ENCODE peak calls at places on chromosome 9, in ten cellular contexts. H, W, I, A, E, T, C, U, P and Z are unnamed samples.

GRCh38 chr9:132977626-132978450 is 656 bp upstream of the GFI1B start:
- DNase-seq in P (peak), I (peak), U (peak), A (peak), H (peak), T (peak), E (peak), W (peak), C (peak), Z (no peak)

GRCh38 chr9:27019589-27019988 is 14.1 kb upstream of the LRRC19 start:
- DNase-seq in U (no peak), W (peak), I (no peak), H (no peak), E (peak), A (no peak), T (no peak), P (no peak), C (no peak), Z (no peak)

GRCh38 chr9:87465791-87466190 is 31.9 kb upstream of the DAPK1 start:
- DNase-seq in T (no peak), W (no peak), P (no peak), C (no peak), I (no peak), A (no peak), E (no peak), H (no peak), U (no peak), Z (no peak)

GRCh38 chr9:135015565-135015964 is 71.9 kb upstream of the OLFM1 start:
- DNase-seq in P (no peak), U (no peak), E (no peak), H (no peak), A (no peak), C (no peak), I (no peak), T (no peak), W (no peak), Z (no peak)

GRCh38 chr9:6715755-6716643 is 41.8 kb upstream of the KDM4C start:
- DNase-seq in U (peak), E (no peak), T (peak), W (peak), P (no peak), C (peak), H (peak), A (peak), I (peak), Z (peak)

GRCh38 chr9:77896269-77897245 is 135.1 kb downstream of the GNAQ start:
- DNase-seq in U (no peak), H (no peak), E (no peak), A (no peak), W (no peak), C (no peak), P (no peak), I (no peak), T (no peak), Z (no peak)

GRCh38 chr9:35771943-35772342 is 17.9 kb upstream of the MSMP start:
- DNase-seq in I (no peak), T (no peak), U (no peak), H (no peak), E (no peak), C (no peak), A (no peak), W (no peak), P (no peak), Z (no peak)

GRCh38 chr9:114341991-114342390 is 12.3 kb downstream of the ORM2 start:
- DNase-seq in E (no peak), T (no peak), U (no peak), C (no peak), A (no peak), H (no peak), I (no peak), W (no peak), P (no peak), Z (no peak)

GRCh38 chr9:124420991-124421543 is 5.8 kb upstream of the PSMB7 start:
- DNase-seq in T (no peak), C (no peak), E (no peak), A (no peak), U (no peak), H (no peak), I (no peak), W (no peak), P (no peak), Z (no peak)

GRCh38 chr9:114218264-114219120 is 63.2 kb downstream of the COL27A1 start:
- DNase-seq in H (no peak), W (peak), I (no peak), A (no peak), T (no peak), U (no peak), C (no peak), P (no peak), E (no peak), Z (no peak)

GRCh38 chr9:113215142-113215541 is 5.9 kb downstream of the FKBP15 start:
- DNase-seq in I (no peak), P (no peak), E (peak), H (no peak), W (peak), C (no peak), U (no peak), A (no peak), T (no peak), Z (no peak)

GRCh38 chr9:32378993-32379729 is 5.3 kb upstream of the ACO1 start:
- DNase-seq in C (peak), E (peak), U (peak), W (peak), H (peak), I (no peak), T (peak), P (peak), A (no peak), Z (no peak)

GRCh38 chr9:3894764-3895163 is 369.0 kb upstream of the RFX3 start:
- DNase-seq in P (no peak), H (no peak), E (no peak), U (no peak), A (no peak), T (no peak), I (no peak), C (no peak), W (peak), Z (no peak)

GRCh38 chr9:36847781-36848673 is 186.0 kb downstream of the PAX5 start:
- DNase-seq in H (no peak), I (peak), E (no peak), A (no peak), T (no peak), C (no peak), P (no peak), W (no peak), U (no peak), Z (no peak)

GRCh38 chr9:68502279-68502678 is 38.4 kb downstream of the TMEM252 start:
- DNase-seq in U (no peak), A (no peak), I (no peak), W (no peak), E (no peak), H (no peak), P (no peak), T (no peak), C (no peak), Z (no peak)

GRCh38 chr9:114389612-114390368 is 2.0 kb upstream of the AKNA start:
- DNase-seq in P (no peak), T (no peak), A (no peak), U (no peak), I (no peak), W (no peak), H (no peak), C (no peak), E (no peak), Z (no peak)

GRCh38 chr9:27126682-27127081 is 17.7 kb downstream of the TEK start:
- DNase-seq in P (no peak), T (no peak), A (no peak), C (no peak), E (no peak), W (no peak), U (no peak), H (no peak), I (no peak), Z (no peak)

GRCh38 chr9:5949103-5949699 is 58.5 kb downstream of the MLANA start:
- DNase-seq in T (peak), A (no peak), H (no peak), W (peak), I (no peak), C (no peak), U (no peak), E (peak), P (no peak), Z (no peak)

GRCh38 chr9:87884578-87885459 is 2.1 kb downstream of the SPATA31E1 start:
- DNase-seq in H (no peak), E (no peak), T (no peak), U (no peak), P (no peak), W (no peak), A (no peak), C (no peak), I (no peak), Z (no peak)

GRCh38 chr9:116574027-116574679 is 113.0 kb upstream of the TRIM32 start:
- DNase-seq in T (no peak), I (no peak), A (no peak), W (no peak), H (no peak), C (no peak), E (no peak), P (no peak), U (no peak), Z (no peak)

GRCh38 chr9:136851941-136852663 is at the start of gene MAMDC4:
- DNase-seq in T (no peak), W (no peak), P (no peak), H (no peak), I (no peak), E (no peak), U (no peak), C (no peak), A (no peak), Z (no peak)

GRCh38 chr9:79057576-79057975 is 514.2 kb upstream of the TLE4 start:
- DNase-seq in P (no peak), W (no peak), I (no peak), E (no peak), H (no peak), U (no peak), T (no peak), C (no peak), A (no peak), Z (no peak)

GRCh38 chr9:133331221-133331620 is 4.8 kb downstream of the SURF6 start:
- DNase-seq in A (peak), U (no peak), I (peak), E (no peak), P (no peak), T (no peak), C (no peak), H (no peak), W (no peak), Z (peak)

GRCh38 chr9:79012561-79012960 is 559.2 kb upstream of the TLE4 start:
- DNase-seq in W (peak), H (no peak), U (no peak), P (peak), E (no peak), T (no peak), I (no peak), A (no peak), C (no peak), Z (no peak)

GRCh38 chr9:134493471-134494272 is 147.9 kb upstream of the COL5A1 start:
- DNase-seq in P (no peak), U (no peak), T (no peak), I (peak), E (no peak), A (peak), C (no peak), H (no peak), W (no peak), Z (peak)

GRCh38 chr9:100602302-100602930 is 24.5 kb downstream of the CAVIN4 start:
- DNase-seq in W (peak), I (no peak), A (no peak), E (peak), C (no peak), T (no peak), U (no peak), P (peak), H (peak), Z (no peak)

GRCh38 chr9:6449086-6449485 is 36.1 kb downstream of the UHRF2 start:
- DNase-seq in W (no peak), U (no peak), H (no peak), E (no peak), P (no peak), C (no peak), I (no peak), A (no peak), T (no peak), Z (no peak)

GRCh38 chr9:72773570-72773969 is 179.3 kb downstream of the ALDH1A1 start:
- DNase-seq in I (no peak), A (no peak), U (no peak), C (no peak), P (no peak), W (no peak), H (no peak), E (peak), T (no peak), Z (no peak)

GRCh38 chr9:89533396-89534187 is 35.7 kb upstream of the SEMA4D start:
- DNase-seq in P (no peak), T (no peak), U (no peak), A (no peak), E (no peak), W (no peak), C (no peak), H (no peak), I (no peak), Z (no peak)

GRCh38 chr9:34496149-34496712 is 26.6 kb downstream of the ENHO start:
- DNase-seq in A (no peak), C (no peak), P (no peak), I (no peak), W (peak), E (no peak), U (no peak), H (no peak), T (no peak), Z (no peak)

GRCh38 chr9:18385676-18386075 is 88.3 kb upstream of the ADAMTSL1 start:
- DNase-seq in A (no peak), P (no peak), E (no peak), T (no peak), W (peak), I (no peak), H (no peak), U (no peak), C (no peak), Z (no peak)

GRCh38 chr9:133089271-133089671 is 27.5 kb downstream of the CEL start:
- DNase-seq in C (no peak), U (no peak), I (no peak), E (no peak), A (no peak), T (no peak), P (no peak), W (peak), H (no peak), Z (no peak)

GRCh38 chr9:128383007-128383753 is 12.0 kb downstream of the URM1 start:
- DNase-seq in I (no peak), A (no peak), C (no peak), W (no peak), U (no peak), T (no peak), H (no peak), E (no peak), P (no peak), Z (no peak)

GRCh38 chr9:93089024-93089423 is 7.0 kb upstream of the CARD19 start:
- DNase-seq in A (no peak), E (no peak), H (no peak), U (no peak), W (no peak), P (no peak), I (no peak), C (no peak), T (no peak), Z (peak)

GRCh38 chr9:38374847-38375571 is 17.5 kb upstream of the ALDH1B1 start:
- DNase-seq in U (no peak), W (no peak), C (no peak), A (no peak), H (no peak), E (no peak), T (no peak), P (no peak), I (no peak), Z (no peak)

GRCh38 chr9:479951-480350 is 265.3 kb downstream of the DOCK8 start:
- DNase-seq in T (no peak), E (no peak), A (no peak), H (no peak), W (no peak), P (no peak), I (no peak), U (no peak), C (no peak), Z (no peak)